ENCODE peak calls at places on chromosomes 5 and 9, in eight cellular contexts. One of them, this sample, is unnamed.

GRCh38 chr5:22431840-22432239 is 421.3 kb downstream of the CDH12 start:
- DNase-seq in A549: no peak
- DNase-seq in CD8-positive, alpha-beta T cell: no peak
- DNase-seq in cardiac muscle cell: no peak
- DNase-seq in tibial artery: no peak
- DNase-seq in heart left ventricle: no peak
- DNase-seq in prostate gland: no peak
- DNase-seq in GM23248: no peak
- DNase-seq in this sample: no peak

GRCh38 chr5:66554211-66554610 is 42.0 kb upstream of the MAST4 start:
- DNase-seq in cardiac muscle cell: peak; percentile 84
- DNase-seq in CD8-positive, alpha-beta T cell: no peak
- DNase-seq in heart left ventricle: no peak
- DNase-seq in A549: no peak
- DNase-seq in prostate gland: no peak
- DNase-seq in GM23248: peak; percentile 63
- DNase-seq in tibial artery: no peak
- DNase-seq in this sample: no peak

GRCh38 chr5:80369521-80369920 is 38.3 kb upstream of the ZFYVE16 start:
- DNase-seq in cardiac muscle cell: no peak
- DNase-seq in prostate gland: no peak
- DNase-seq in tibial artery: no peak
- DNase-seq in GM23248: no peak
- DNase-seq in heart left ventricle: no peak
- DNase-seq in CD8-positive, alpha-beta T cell: no peak
- DNase-seq in A549: no peak
- DNase-seq in this sample: no peak

GRCh38 chr9:99431103-99431502 is 209.0 kb downstream of the SEC61B start:
- DNase-seq in heart left ventricle: peak; percentile 36
- DNase-seq in A549: no peak
- DNase-seq in CD8-positive, alpha-beta T cell: no peak
- DNase-seq in prostate gland: no peak
- DNase-seq in tibial artery: no peak
- DNase-seq in cardiac muscle cell: peak; percentile 62
- DNase-seq in GM23248: peak; percentile 48
- DNase-seq in this sample: peak; percentile 66

GRCh38 chr5:35856186-35857003 is at the start of gene IL7R:
- DNase-seq in heart left ventricle: no peak
- DNase-seq in CD8-positive, alpha-beta T cell: no peak
- DNase-seq in prostate gland: no peak
- DNase-seq in cardiac muscle cell: peak; percentile 56
- DNase-seq in GM23248: peak; percentile 39
- DNase-seq in A549: no peak
- DNase-seq in tibial artery: no peak
- DNase-seq in this sample: no peak

GRCh38 chr5:83608122-83608521 is 112.5 kb downstream of the HAPLN1 start:
- DNase-seq in A549: peak; percentile 52
- DNase-seq in GM23248: peak; percentile 66
- DNase-seq in heart left ventricle: no peak
- DNase-seq in prostate gland: no peak
- DNase-seq in cardiac muscle cell: peak; percentile 73
- DNase-seq in CD8-positive, alpha-beta T cell: no peak
- DNase-seq in tibial artery: no peak
- DNase-seq in this sample: peak; percentile 48

GRCh38 chr5:169719360-169720314 is 82.6 kb downstream of the DOCK2 start:
- DNase-seq in prostate gland: no peak
- DNase-seq in cardiac muscle cell: no peak
- DNase-seq in heart left ventricle: no peak
- DNase-seq in CD8-positive, alpha-beta T cell: no peak
- DNase-seq in tibial artery: no peak
- DNase-seq in A549: no peak
- DNase-seq in GM23248: no peak
- DNase-seq in this sample: no peak

GRCh38 chr5:7850241-7850532 is 746 bp downstream of the CFAP90 start:
- DNase-seq in prostate gland: no peak
- DNase-seq in cardiac muscle cell: no peak
- DNase-seq in heart left ventricle: no peak
- DNase-seq in tibial artery: no peak
- DNase-seq in A549: no peak
- DNase-seq in CD8-positive, alpha-beta T cell: no peak
- DNase-seq in GM23248: no peak
- DNase-seq in this sample: no peak

GRCh38 chr9:134208310-134208841 is 44.0 kb upstream of the RNU6ATAC start:
- DNase-seq in tibial artery: no peak
- DNase-seq in heart left ventricle: peak; percentile 92
- DNase-seq in A549: no peak
- DNase-seq in CD8-positive, alpha-beta T cell: no peak
- DNase-seq in prostate gland: no peak
- DNase-seq in cardiac muscle cell: peak; percentile 68
- DNase-seq in GM23248: no peak
- DNase-seq in this sample: no peak

GRCh38 chr9:120267929-120268328 is 312.0 kb downstream of the CDK5RAP2 start:
- DNase-seq in tibial artery: no peak
- DNase-seq in A549: no peak
- DNase-seq in CD8-positive, alpha-beta T cell: no peak
- DNase-seq in heart left ventricle: no peak
- DNase-seq in prostate gland: no peak
- DNase-seq in cardiac muscle cell: no peak
- DNase-seq in GM23248: peak; percentile 41
- DNase-seq in this sample: no peak

GRCh38 chr5:100260968-100261367 is 274.2 kb upstream of the FAM174A start:
- DNase-seq in tibial artery: no peak
- DNase-seq in prostate gland: no peak
- DNase-seq in GM23248: no peak
- DNase-seq in A549: no peak
- DNase-seq in CD8-positive, alpha-beta T cell: no peak
- DNase-seq in cardiac muscle cell: no peak
- DNase-seq in heart left ventricle: no peak
- DNase-seq in this sample: no peak

GRCh38 chr5:150538007-150538917 is 30.3 kb downstream of the NDST1 start:
- DNase-seq in GM23248: peak; percentile 91
- DNase-seq in prostate gland: no peak
- DNase-seq in heart left ventricle: peak; percentile 72
- DNase-seq in tibial artery: no peak
- DNase-seq in A549: no peak
- DNase-seq in CD8-positive, alpha-beta T cell: no peak
- DNase-seq in cardiac muscle cell: peak; percentile 36
- DNase-seq in this sample: no peak

GRCh38 chr5:149915392-149916260 is 29.0 kb downstream of the PDE6A start:
- DNase-seq in GM23248: no peak
- DNase-seq in cardiac muscle cell: no peak
- DNase-seq in CD8-positive, alpha-beta T cell: no peak
- DNase-seq in tibial artery: no peak
- DNase-seq in prostate gland: no peak
- DNase-seq in A549: no peak
- DNase-seq in heart left ventricle: no peak
- DNase-seq in this sample: no peak

GRCh38 chr5:59321631-59322030 is 571.9 kb downstream of the PDE4D start:
- DNase-seq in prostate gland: no peak
- DNase-seq in heart left ventricle: no peak
- DNase-seq in tibial artery: no peak
- DNase-seq in CD8-positive, alpha-beta T cell: no peak
- DNase-seq in A549: no peak
- DNase-seq in cardiac muscle cell: no peak
- DNase-seq in GM23248: no peak
- DNase-seq in this sample: no peak

GRCh38 chr5:111774525-111774924 is 17.5 kb upstream of the NREP start:
- DNase-seq in GM23248: no peak
- DNase-seq in prostate gland: peak; percentile 34
- DNase-seq in tibial artery: peak; percentile 34
- DNase-seq in A549: no peak
- DNase-seq in CD8-positive, alpha-beta T cell: no peak
- DNase-seq in heart left ventricle: no peak
- DNase-seq in cardiac muscle cell: peak; percentile 88
- DNase-seq in this sample: peak; percentile 50

GRCh38 chr5:72836810-72837209 is 20.3 kb downstream of the TNPO1 start:
- DNase-seq in heart left ventricle: no peak
- DNase-seq in CD8-positive, alpha-beta T cell: no peak
- DNase-seq in tibial artery: no peak
- DNase-seq in prostate gland: no peak
- DNase-seq in A549: no peak
- DNase-seq in GM23248: no peak
- DNase-seq in cardiac muscle cell: no peak
- DNase-seq in this sample: no peak

GRCh38 chr5:73218552-73219171 is 45.7 kb downstream of the TMEM174 start:
- DNase-seq in prostate gland: no peak
- DNase-seq in GM23248: peak; percentile 82
- DNase-seq in cardiac muscle cell: peak; percentile 56
- DNase-seq in heart left ventricle: no peak
- DNase-seq in tibial artery: no peak
- DNase-seq in A549: peak; percentile 58
- DNase-seq in CD8-positive, alpha-beta T cell: no peak
- DNase-seq in this sample: no peak

GRCh38 chr9:129671519-129671918 is 6.1 kb downstream of the PRRX2 start:
- DNase-seq in CD8-positive, alpha-beta T cell: no peak
- DNase-seq in heart left ventricle: no peak
- DNase-seq in cardiac muscle cell: no peak
- DNase-seq in GM23248: peak; percentile 82
- DNase-seq in prostate gland: no peak
- DNase-seq in A549: no peak
- DNase-seq in tibial artery: no peak
- DNase-seq in this sample: no peak

GRCh38 chr5:59618644-59619043 is 274.9 kb downstream of the PDE4D start:
- DNase-seq in tibial artery: no peak
- DNase-seq in CD8-positive, alpha-beta T cell: no peak
- DNase-seq in prostate gland: no peak
- DNase-seq in A549: peak; percentile 54
- DNase-seq in GM23248: no peak
- DNase-seq in heart left ventricle: no peak
- DNase-seq in cardiac muscle cell: no peak
- DNase-seq in this sample: no peak

DNA sequence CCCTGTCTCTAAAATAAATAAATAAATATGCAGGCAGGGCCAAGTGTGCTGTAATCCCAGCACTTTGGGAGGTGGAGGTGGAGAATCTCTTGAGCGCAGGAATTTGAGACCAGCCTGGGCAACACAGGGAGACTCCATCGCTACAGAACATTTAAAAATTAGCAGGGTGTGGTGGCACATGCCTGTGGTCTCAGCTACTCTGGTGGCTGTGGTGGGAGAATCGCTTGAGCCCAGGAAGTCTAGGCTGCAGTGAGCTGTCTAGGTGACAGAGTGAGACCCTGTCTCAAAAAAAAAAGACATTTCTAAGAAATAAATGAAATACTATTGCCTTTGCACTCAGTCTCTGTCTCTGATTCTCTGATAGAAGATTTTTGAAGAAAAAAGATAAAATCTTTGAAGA is 1.2 kb upstream of the PCDHGA10 start:
- DNase-seq in GM23248: no peak
- DNase-seq in CD8-positive, alpha-beta T cell: no peak
- DNase-seq in cardiac muscle cell: no peak
- DNase-seq in heart left ventricle: no peak
- DNase-seq in tibial artery: no peak
- DNase-seq in prostate gland: no peak
- DNase-seq in A549: no peak
- DNase-seq in this sample: no peak
- H3K9me3 ChIP-seq in GM23248: no peaks in the 10 kb centered on the region
- H3K9me3 ChIP-seq in CD8-positive, alpha-beta T cell: no peaks in the 10 kb centered on the region
- H3K9me3 ChIP-seq in cardiac muscle cell: peaks cover 8% of the 10 kb centered on the region
- H3K9me3 ChIP-seq in heart left ventricle: peaks cover 3% of the 10 kb centered on the region
- H3K9me3 ChIP-seq in tibial artery: peaks cover 27% of the 10 kb centered on the region
- H3K9me3 ChIP-seq in prostate gland: no peaks in the 10 kb centered on the region
- H3K9me3 ChIP-seq in A549: peaks cover 36% of the 10 kb centered on the region
- H3K9me3 ChIP-seq in this sample: peaks cover 17% of the 10 kb centered on the region

GRCh38 chr9:138049779-138050471 is 172.3 kb downstream of the CACNA1B start:
- DNase-seq in heart left ventricle: no peak
- DNase-seq in cardiac muscle cell: no peak
- DNase-seq in GM23248: no peak
- DNase-seq in A549: no peak
- DNase-seq in prostate gland: no peak
- DNase-seq in tibial artery: no peak
- DNase-seq in CD8-positive, alpha-beta T cell: peak; percentile 17
- DNase-seq in this sample: peak; percentile 29
- H3K9me3 ChIP-seq in heart left ventricle: no peaks in the 10 kb centered on the region
- H3K9me3 ChIP-seq in cardiac muscle cell: no peaks in the 10 kb centered on the region
- H3K9me3 ChIP-seq in GM23248: no peaks in the 10 kb centered on the region
- H3K9me3 ChIP-seq in A549: no peaks in the 10 kb centered on the region
- H3K9me3 ChIP-seq in prostate gland: no peaks in the 10 kb centered on the region
- H3K9me3 ChIP-seq in tibial artery: no peaks in the 10 kb centered on the region
- H3K9me3 ChIP-seq in CD8-positive, alpha-beta T cell: no peaks in the 10 kb centered on the region
- H3K9me3 ChIP-seq in this sample: no peaks in the 10 kb centered on the region

GRCh38 chr5:74534397-74535129 is 106.0 kb downstream of the ENC1 start:
- DNase-seq in heart left ventricle: no peak
- DNase-seq in GM23248: no peak
- DNase-seq in prostate gland: no peak
- DNase-seq in tibial artery: no peak
- DNase-seq in CD8-positive, alpha-beta T cell: no peak
- DNase-seq in cardiac muscle cell: no peak
- DNase-seq in A549: no peak
- DNase-seq in this sample: no peak

GRCh38 chr5:74526111-74526510 is 114.4 kb downstream of the ENC1 start:
- DNase-seq in heart left ventricle: no peak
- DNase-seq in CD8-positive, alpha-beta T cell: no peak
- DNase-seq in A549: no peak
- DNase-seq in tibial artery: no peak
- DNase-seq in cardiac muscle cell: no peak
- DNase-seq in prostate gland: no peak
- DNase-seq in GM23248: no peak
- DNase-seq in this sample: no peak

GRCh38 chr5:74530316-74530917 is 110.1 kb downstream of the ENC1 start:
- DNase-seq in A549: no peak
- DNase-seq in GM23248: no peak
- DNase-seq in heart left ventricle: no peak
- DNase-seq in cardiac muscle cell: peak; percentile 19
- DNase-seq in CD8-positive, alpha-beta T cell: no peak
- DNase-seq in prostate gland: no peak
- DNase-seq in tibial artery: no peak
- DNase-seq in this sample: no peak

GRCh38 chr5:74529101-74529500 is 111.4 kb downstream of the ENC1 start:
- DNase-seq in prostate gland: no peak
- DNase-seq in tibial artery: no peak
- DNase-seq in A549: no peak
- DNase-seq in CD8-positive, alpha-beta T cell: no peak
- DNase-seq in cardiac muscle cell: no peak
- DNase-seq in heart left ventricle: no peak
- DNase-seq in GM23248: no peak
- DNase-seq in this sample: no peak
- H3K9me3 ChIP-seq in prostate gland: no peaks in the 10 kb centered on the region
- H3K9me3 ChIP-seq in tibial artery: no peaks in the 10 kb centered on the region
- H3K9me3 ChIP-seq in A549: peaks cover 20% of the 10 kb centered on the region
- H3K9me3 ChIP-seq in CD8-positive, alpha-beta T cell: no peaks in the 10 kb centered on the region
- H3K9me3 ChIP-seq in cardiac muscle cell: no peaks in the 10 kb centered on the region
- H3K9me3 ChIP-seq in heart left ventricle: no peaks in the 10 kb centered on the region
- H3K9me3 ChIP-seq in GM23248: no peaks in the 10 kb centered on the region
- H3K9me3 ChIP-seq in this sample: peaks cover 7% of the 10 kb centered on the region

GRCh38 chr9:113719919-113720318 is 156.2 kb upstream of the ZNF618 start:
- DNase-seq in tibial artery: no peak
- DNase-seq in prostate gland: no peak
- DNase-seq in heart left ventricle: no peak
- DNase-seq in A549: no peak
- DNase-seq in GM23248: no peak
- DNase-seq in cardiac muscle cell: no peak
- DNase-seq in CD8-positive, alpha-beta T cell: no peak
- DNase-seq in this sample: no peak
- H3K9me3 ChIP-seq in tibial artery: no peaks in the 10 kb centered on the region
- H3K9me3 ChIP-seq in prostate gland: no peaks in the 10 kb centered on the region
- H3K9me3 ChIP-seq in heart left ventricle: no peaks in the 10 kb centered on the region
- H3K9me3 ChIP-seq in A549: peaks cover 26% of the 10 kb centered on the region
- H3K9me3 ChIP-seq in GM23248: no peaks in the 10 kb centered on the region
- H3K9me3 ChIP-seq in cardiac muscle cell: no peaks in the 10 kb centered on the region
- H3K9me3 ChIP-seq in CD8-positive, alpha-beta T cell: no peaks in the 10 kb centered on the region
- H3K9me3 ChIP-seq in this sample: no peaks in the 10 kb centered on the region